ENCODE peak calls at places on chromosomes 3 and 15, in eight cellular contexts. One of them, this sample, is unnamed.

GRCh38 chr3:95049841-95050240 is 987.0 kb downstream of the NSUN3 start:
- DNase-seq in GM23248: no peak
- DNase-seq in activated CD4-positive, alpha-beta T cell treated with anti-CD3 and anti-CD28 coated beads, Interleukin-2, amount 50 U/mL, for 1 hour: no peak
- DNase-seq in Karpas-422: no peak
- DNase-seq in activated effector memory CD4-positive, alpha-beta T cell treated with Interleukin-2 at 50 U/mL for 16 hours: no peak
- DNase-seq in stimulated activated naive CD8-positive, alpha-beta T cell treated with anti-CD3 and anti-CD28 coated beads, Interleukin-15, Interleukin-2, amounts not matched to agents 100 U/mL and 50 U/mL, for 24 hours: no peak
- DNase-seq in stomach: no peak
- DNase-seq in hypothalamus: no peak
- DNase-seq in this sample: no peak

GRCh38 chr15:58957101-58957973 is 23.9 kb upstream of the SLTM start:
- DNase-seq in stimulated activated naive CD8-positive, alpha-beta T cell treated with anti-CD3 and anti-CD28 coated beads, Interleukin-15, Interleukin-2, amounts not matched to agents 100 U/mL and 50 U/mL, for 24 hours: peak
- DNase-seq in activated effector memory CD4-positive, alpha-beta T cell treated with Interleukin-2 at 50 U/mL for 16 hours: peak
- DNase-seq in stomach: peak
- DNase-seq in activated CD4-positive, alpha-beta T cell treated with anti-CD3 and anti-CD28 coated beads, Interleukin-2, amount 50 U/mL, for 1 hour: peak
- DNase-seq in hypothalamus: peak
- DNase-seq in Karpas-422: peak
- DNase-seq in GM23248: peak
- DNase-seq in this sample: peak

GRCh38 chr15:63066302-63066701 is 23.8 kb downstream of the TPM1 start:
- DNase-seq in Karpas-422: no peak
- DNase-seq in stomach: no peak
- DNase-seq in activated CD4-positive, alpha-beta T cell treated with anti-CD3 and anti-CD28 coated beads, Interleukin-2, amount 50 U/mL, for 1 hour: no peak
- DNase-seq in stimulated activated naive CD8-positive, alpha-beta T cell treated with anti-CD3 and anti-CD28 coated beads, Interleukin-15, Interleukin-2, amounts not matched to agents 100 U/mL and 50 U/mL, for 24 hours: no peak
- DNase-seq in activated effector memory CD4-positive, alpha-beta T cell treated with Interleukin-2 at 50 U/mL for 16 hours: no peak
- DNase-seq in hypothalamus: no peak
- DNase-seq in GM23248: no peak
- DNase-seq in this sample: no peak

GRCh38 chr15:100696452-100696851 is 94.1 kb downstream of the ASB7 start:
- DNase-seq in stomach: no peak
- DNase-seq in activated CD4-positive, alpha-beta T cell treated with anti-CD3 and anti-CD28 coated beads, Interleukin-2, amount 50 U/mL, for 1 hour: no peak
- DNase-seq in Karpas-422: no peak
- DNase-seq in stimulated activated naive CD8-positive, alpha-beta T cell treated with anti-CD3 and anti-CD28 coated beads, Interleukin-15, Interleukin-2, amounts not matched to agents 100 U/mL and 50 U/mL, for 24 hours: no peak
- DNase-seq in activated effector memory CD4-positive, alpha-beta T cell treated with Interleukin-2 at 50 U/mL for 16 hours: no peak
- DNase-seq in hypothalamus: no peak
- DNase-seq in GM23248: no peak
- DNase-seq in this sample: no peak

GRCh38 chr15:68729789-68730201 is 90.9 kb downstream of the ANP32A start:
- DNase-seq in activated CD4-positive, alpha-beta T cell treated with anti-CD3 and anti-CD28 coated beads, Interleukin-2, amount 50 U/mL, for 1 hour: no peak
- DNase-seq in activated effector memory CD4-positive, alpha-beta T cell treated with Interleukin-2 at 50 U/mL for 16 hours: no peak
- DNase-seq in stimulated activated naive CD8-positive, alpha-beta T cell treated with anti-CD3 and anti-CD28 coated beads, Interleukin-15, Interleukin-2, amounts not matched to agents 100 U/mL and 50 U/mL, for 24 hours: no peak
- DNase-seq in stomach: no peak
- DNase-seq in GM23248: peak
- DNase-seq in Karpas-422: no peak
- DNase-seq in hypothalamus: peak
- DNase-seq in this sample: no peak

GRCh38 chr3:126753191-126754160 is 49.4 kb downstream of the CHCHD6 start:
- DNase-seq in stomach: no peak
- DNase-seq in activated CD4-positive, alpha-beta T cell treated with anti-CD3 and anti-CD28 coated beads, Interleukin-2, amount 50 U/mL, for 1 hour: no peak
- DNase-seq in GM23248: peak
- DNase-seq in hypothalamus: no peak
- DNase-seq in stimulated activated naive CD8-positive, alpha-beta T cell treated with anti-CD3 and anti-CD28 coated beads, Interleukin-15, Interleukin-2, amounts not matched to agents 100 U/mL and 50 U/mL, for 24 hours: no peak
- DNase-seq in Karpas-422: no peak
- DNase-seq in activated effector memory CD4-positive, alpha-beta T cell treated with Interleukin-2 at 50 U/mL for 16 hours: no peak
- DNase-seq in this sample: no peak

GRCh38 chr3:133991209-133991608 is 38.5 kb downstream of the SLCO2A1 start:
- DNase-seq in Karpas-422: no peak
- DNase-seq in activated CD4-positive, alpha-beta T cell treated with anti-CD3 and anti-CD28 coated beads, Interleukin-2, amount 50 U/mL, for 1 hour: no peak
- DNase-seq in GM23248: peak
- DNase-seq in stimulated activated naive CD8-positive, alpha-beta T cell treated with anti-CD3 and anti-CD28 coated beads, Interleukin-15, Interleukin-2, amounts not matched to agents 100 U/mL and 50 U/mL, for 24 hours: no peak
- DNase-seq in activated effector memory CD4-positive, alpha-beta T cell treated with Interleukin-2 at 50 U/mL for 16 hours: no peak
- DNase-seq in stomach: no peak
- DNase-seq in hypothalamus: no peak
- DNase-seq in this sample: no peak

GRCh38 chr15:62594017-62594416 is 428.9 kb upstream of the C2CD4B start:
- DNase-seq in Karpas-422: no peak
- DNase-seq in activated CD4-positive, alpha-beta T cell treated with anti-CD3 and anti-CD28 coated beads, Interleukin-2, amount 50 U/mL, for 1 hour: no peak
- DNase-seq in stimulated activated naive CD8-positive, alpha-beta T cell treated with anti-CD3 and anti-CD28 coated beads, Interleukin-15, Interleukin-2, amounts not matched to agents 100 U/mL and 50 U/mL, for 24 hours: no peak
- DNase-seq in stomach: no peak
- DNase-seq in GM23248: no peak
- DNase-seq in hypothalamus: no peak
- DNase-seq in activated effector memory CD4-positive, alpha-beta T cell treated with Interleukin-2 at 50 U/mL for 16 hours: no peak
- DNase-seq in this sample: no peak

This sample was measured in globus pallidus.